ENCODE peak calls at places on chromosomes 12 and 14, in six cellular contexts. H is RWPE1, Z is nephron progenitor cell, S is WTC11, G is suprapubic skin, R is H1. T is an unnamed sample.

GRCh38 chr12:57216014-57216891 is at the start of gene NXPH4:
- DNase-seq in H (no peak), Z (peak), S (peak), G (no peak), R (peak), T (no peak)

GRCh38 chr12:124517260-124518050 is 50.0 kb downstream of the NCOR2 start:
- DNase-seq in H (peak), Z (no peak), S (no peak), G (peak), R (no peak), T (peak)

GRCh38 chr14:61438860-61439765 is 117.7 kb downstream of the PRKCH start:
- DNase-seq in H (peak), Z (no peak), S (peak), G (no peak), R (no peak), T (no peak)

GRCh38 chr12:124827588-124828184 is 36.0 kb downstream of the SCARB1 start:
- DNase-seq in H (no peak), Z (no peak), S (no peak), G (no peak), R (no peak), T (no peak)

GRCh38 chr14:58637040-58637390 is 747 bp upstream of the DACT1 start:
- DNase-seq in H (no peak), Z (no peak), S (no peak), G (no peak), R (no peak), T (no peak)

GRCh38 chr12:41302979-41303403 is 114.9 kb downstream of the PDZRN4 start:
- DNase-seq in H (no peak), Z (no peak), S (no peak), G (no peak), R (no peak), T (no peak)

GRCh38 chr12:120468846-120469449 is 600 bp downstream of the SRSF9 start:
- DNase-seq in H (peak), Z (peak), S (no peak), G (no peak), R (no peak), T (no peak)

GRCh38 chr14:76918751-76919421 is 92.7 kb downstream of the LRRC74A start:
- DNase-seq in H (peak), Z (peak), S (peak), G (peak), R (no peak), T (peak)

GRCh38 chr14:104136472-104137296 is 1.7 kb upstream of the KIF26A start:
- DNase-seq in H (no peak), Z (peak), S (peak), G (peak), R (peak), T (no peak)

GRCh38 chr14:92578511-92578910 is 64.9 kb downstream of the RIN3 start:
- DNase-seq in H (no peak), Z (no peak), S (no peak), G (no peak), R (no peak), T (no peak)

GRCh38 chr12:104357431-104357952 is 54.0 kb downstream of the EID3 start:
- DNase-seq in H (no peak), Z (no peak), S (no peak), G (no peak), R (no peak), T (peak)

GRCh38 chr12:67433393-67434175 is 164.4 kb downstream of the CAND1 start:
- DNase-seq in H (no peak), Z (no peak), S (no peak), G (no peak), R (no peak), T (no peak)

GRCh38 chr14:97878727-97879126 is 1081.5 kb downstream of the VRK1 start:
- DNase-seq in H (peak), Z (no peak), S (no peak), G (no peak), R (no peak), T (no peak)

GRCh38 chr12:113040722-113041168 is 15.8 kb upstream of the DTX1 start:
- DNase-seq in H (peak), Z (no peak), S (no peak), G (peak), R (no peak), T (no peak)

GRCh38 chr12:50545783-50546182 is 41.0 kb downstream of the DIP2B start:
- DNase-seq in H (no peak), Z (no peak), S (no peak), G (no peak), R (no peak), T (no peak)

GRCh38 chr14:55221186-55221585 is 29.8 kb upstream of the DLGAP5 start:
- DNase-seq in H (peak), Z (no peak), S (no peak), G (no peak), R (no peak), T (no peak)

GRCh38 chr12:124774054-124774461 is 89.6 kb downstream of the SCARB1 start:
- DNase-seq in H (no peak), Z (no peak), S (no peak), G (no peak), R (no peak), T (no peak)

GRCh38 chr12:116130431-116130830 is 147.1 kb downstream of the MED13L start:
- DNase-seq in H (no peak), Z (no peak), S (no peak), G (no peak), R (no peak), T (no peak)

GRCh38 chr12:4069046-4070010 is 196.1 kb upstream of the PARP11 start:
- DNase-seq in H (no peak), Z (no peak), S (no peak), G (no peak), R (no peak), T (no peak)

GRCh38 chr12:24705741-24706358 is 243.1 kb downstream of the BCAT1 start:
- DNase-seq in H (no peak), Z (no peak), S (no peak), G (no peak), R (no peak), T (no peak)

GRCh38 chr14:89165189-89165809 is 251.7 kb downstream of the FOXN3 start:
- DNase-seq in H (no peak), Z (no peak), S (no peak), G (no peak), R (no peak), T (no peak)

GRCh38 chr12:5808956-5809355 is 136.1 kb downstream of the ANO2 start:
- DNase-seq in H (peak), Z (no peak), S (no peak), G (no peak), R (no peak), T (no peak)

GRCh38 chr12:55467836-55468235 is 2.1 kb downstream of the OR6C70 start:
- DNase-seq in H (no peak), Z (no peak), S (no peak), G (no peak), R (no peak), T (no peak)

GRCh38 chr12:65597527-65597926 is 226.8 kb upstream of the HMGA2 start:
- DNase-seq in H (no peak), Z (no peak), S (no peak), G (no peak), R (no peak), T (no peak)

GRCh38 chr12:114355389-114356088 is 50.4 kb downstream of the TBX5 start:
- DNase-seq in H (no peak), Z (peak), S (peak), G (no peak), R (peak), T (no peak)
- TF ChIP-seq CTCF in H (no peak), Z (no peak), S (peak), G (no peak), R (peak), T (no peak)

DNA sequence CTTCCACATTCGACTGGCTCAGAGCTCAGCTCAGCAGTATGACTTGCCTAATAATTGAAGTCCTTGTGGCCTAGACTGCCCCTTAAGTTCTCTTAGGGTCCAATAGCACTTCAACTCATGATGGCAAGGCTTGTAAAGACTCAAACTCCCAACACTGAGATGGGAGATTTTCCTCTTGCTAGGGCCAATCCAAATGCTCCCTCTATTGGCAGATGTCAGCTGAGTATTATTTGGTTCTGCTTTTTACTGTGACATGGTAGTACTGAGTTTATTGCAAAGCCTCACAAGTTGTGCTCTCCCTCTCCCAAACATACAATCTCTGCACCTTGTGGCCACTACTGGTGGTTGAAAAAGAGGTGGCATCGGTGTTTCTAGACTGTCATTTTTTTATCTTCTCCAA is 164.2 kb downstream of the ALG10 start:
- DNase-seq in H (no peak), Z (no peak), S (no peak), G (no peak), R (no peak), T (no peak)
- TF ChIP-seq CTCF in H (no peak), Z (no peak), S (no peak), G (no peak), R (no peak), T (no peak)

GRCh38 chr12:107415066-107415465 is 270.5 kb upstream of the PWP1 start:
- DNase-seq in H (peak), Z (no peak), S (no peak), G (no peak), R (no peak), T (no peak)
- TF ChIP-seq CTCF in H (no peak), Z (no peak), S (no peak), G (no peak), R (no peak), T (no peak)

GRCh38 chr12:105552056-105552455 is 221.6 kb downstream of the C12orf75 start:
- DNase-seq in H (no peak), Z (no peak), S (no peak), G (no peak), R (no peak), T (no peak)

GRCh38 chr12:105547786-105548185 is 217.3 kb downstream of the C12orf75 start:
- DNase-seq in H (no peak), Z (no peak), S (no peak), G (no peak), R (no peak), T (no peak)
- TF ChIP-seq CTCF in H (no peak), Z (no peak), S (no peak), G (no peak), R (no peak), T (no peak)

T was measured in osteocyte.